ENCODE peak calls at places on chromosomes 12 and 14, in eight cellular contexts. J is ovary, P is body of pancreas, I is GM12878, S is IMR-90, A is esophagus muscularis mucosa, U is spleen, X is right lobe of liver. F is an unnamed sample.

GRCh38 chr12:70469221-70469820 is 103.2 kb downstream of the KCNMB4 start:
- DNase-seq in A (no peak), J (no peak), S (no peak), U (no peak), X (no peak), P (no peak), I (peak), F (no peak)

GRCh38 chr12:124390442-124391116 is 95.7 kb downstream of the RFLNA start:
- DNase-seq in A (no peak), P (no peak), X (peak), S (peak), U (peak), I (peak), J (peak), F (peak)

GRCh38 chr12:105670664-105671063 is 340.2 kb downstream of the C12orf75 start:
- DNase-seq in S (no peak), P (no peak), U (no peak), X (no peak), I (no peak), J (no peak), A (no peak), F (no peak)

GRCh38 chr12:80807640-80808288 is 91.1 kb downstream of the MYF5 start:
- DNase-seq in S (peak), X (no peak), I (peak), P (no peak), U (no peak), J (no peak), A (no peak), F (no peak)

GRCh38 chr14:76687611-76688372 is 73.5 kb upstream of the VASH1 start:
- DNase-seq in A (peak), X (peak), U (no peak), J (no peak), P (peak), I (no peak), S (no peak), F (no peak)

GRCh38 chr12:9773216-9773877 is 12.6 kb upstream of the CD69 start:
- DNase-seq in I (no peak), J (no peak), X (no peak), U (no peak), A (no peak), P (no peak), S (no peak), F (no peak)

GRCh38 chr14:69263364-69263763 is 3.4 kb downstream of the GALNT16 start:
- DNase-seq in A (no peak), P (peak), U (no peak), J (no peak), S (peak), X (no peak), I (no peak), F (peak)

GRCh38 chr14:90733139-90733808 is 83.0 kb downstream of the TTC7B start:
- DNase-seq in I (no peak), S (no peak), J (no peak), X (no peak), U (no peak), A (peak), P (no peak), F (no peak)

GRCh38 chr14:50829472-50830043 is 1.4 kb downstream of the NIN start:
- DNase-seq in A (peak), S (no peak), I (no peak), J (no peak), P (no peak), U (no peak), X (no peak), F (no peak)

GRCh38 chr14:76829650-76830421 is 3.6 kb downstream of the LRRC74A start:
- DNase-seq in X (no peak), J (no peak), U (no peak), I (no peak), A (no peak), P (peak), S (no peak), F (peak)

GRCh38 chr14:105292810-105293711 is 7.7 kb downstream of the BRF1 start:
- DNase-seq in X (no peak), S (no peak), I (no peak), U (no peak), J (no peak), A (no peak), P (no peak), F (no peak)

GRCh38 chr12:95547522-95548055 is 3.7 kb downstream of the USP44 start:
- DNase-seq in A (no peak), I (no peak), S (peak), J (no peak), P (no peak), X (no peak), U (no peak), F (no peak)

GRCh38 chr12:42887657-42888056 is 298.1 kb upstream of the PRICKLE1 start:
- DNase-seq in P (no peak), S (peak), A (no peak), I (no peak), U (no peak), J (no peak), X (no peak), F (no peak)

GRCh38 chr12:42135264-42135814 is 9.3 kb downstream of the GXYLT1 start:
- DNase-seq in I (no peak), A (no peak), U (no peak), S (peak), J (no peak), P (no peak), X (no peak), F (no peak)

GRCh38 chr12:27555316-27555715 is 31.3 kb downstream of the PPFIBP1 start:
- DNase-seq in A (no peak), I (no peak), U (no peak), J (no peak), X (no peak), S (no peak), P (no peak), F (no peak)

GRCh38 chr14:69398053-69398817 is at the start of the genes ERH and SLC39A9:
- DNase-seq in X (peak), J (peak), A (peak), P (peak), I (peak), U (peak), S (peak), F (peak)

GRCh38 chr14:52115286-52115685 is 46.4 kb upstream of the NID2 start:
- DNase-seq in J (no peak), X (no peak), U (no peak), S (no peak), A (no peak), I (no peak), P (no peak), F (no peak)

GRCh38 chr12:26338574-26339572 is 143.5 kb downstream of the SSPN start:
- DNase-seq in P (no peak), J (no peak), I (no peak), A (no peak), S (peak), U (no peak), X (no peak), F (no peak)

GRCh38 chr14:102474934-102475333 is 34.6 kb downstream of the ANKRD9 start:
- DNase-seq in A (no peak), J (peak), U (peak), P (peak), I (no peak), S (peak), X (no peak), F (peak)

GRCh38 chr12:40907115-40907521 is 214.9 kb downstream of the CNTN1 start:
- DNase-seq in P (no peak), S (peak), U (no peak), A (no peak), I (peak), X (no peak), J (no peak), F (no peak)

GRCh38 chr12:52023182-52023975 is 16.6 kb downstream of the TAMALIN start:
- DNase-seq in X (peak), S (peak), A (no peak), I (no peak), P (peak), U (peak), J (peak), F (peak)

GRCh38 chr14:90301580-90302181 is 30.1 kb downstream of the NRDE2 start:
- DNase-seq in S (peak), A (no peak), P (no peak), X (no peak), I (no peak), U (no peak), J (no peak), F (no peak)

GRCh38 chr12:98274430-98275130 is 240.8 kb upstream of the TMPO start:
- DNase-seq in U (no peak), A (no peak), I (peak), P (no peak), S (no peak), X (no peak), J (no peak), F (no peak)

GRCh38 chr12:132437252-132438138 is 52.5 kb upstream of the FBRSL1 start:
- DNase-seq in U (peak), A (no peak), P (peak), J (no peak), S (no peak), I (no peak), X (no peak), F (no peak)

GRCh38 chr12:132436791-132437251 is 53.1 kb upstream of the FBRSL1 start:
- DNase-seq in X (no peak), A (no peak), P (no peak), U (peak), S (no peak), J (no peak), I (no peak), F (no peak)

GRCh38 chr12:132438139-132438700 is 51.7 kb upstream of the FBRSL1 start:
- DNase-seq in I (no peak), A (no peak), U (no peak), P (no peak), S (no peak), X (no peak), J (no peak), F (no peak)

GRCh38 chr12:132439333-132439904 is 50.5 kb upstream of the FBRSL1 start:
- DNase-seq in P (no peak), A (no peak), J (no peak), X (no peak), I (no peak), S (no peak), U (peak), F (no peak)

GRCh38 chr12:132438726-132439125 is 51.2 kb upstream of the FBRSL1 start:
- DNase-seq in A (no peak), S (no peak), I (no peak), U (peak), J (no peak), X (no peak), P (no peak), F (no peak)
- H3K27ac ChIP-seq in A (no peak), S (no peak), I (no peak), U (peak), J (no peak), X (no peak), P (no peak), F (no peak)

GRCh38 chr14:65469903-65470302 is 57.4 kb downstream of the FUT8 start:
- DNase-seq in U (no peak), A (no peak), S (no peak), I (no peak), X (no peak), J (no peak), P (no peak), F (no peak)
- TF ChIP-seq POLR2A in U (no peak), A (no peak), S (no peak), I (no peak), X (no peak), J (no peak), P (no peak), F (no peak)

GRCh38 chr12:1760566-1761382 is 59.6 kb upstream of the LRTM2 start:
- DNase-seq in I (no peak), P (no peak), S (peak), J (no peak), A (no peak), U (no peak), X (no peak), F (no peak)
- H3K27ac ChIP-seq in I (no peak), P (no peak), S (no peak), J (no peak), A (no peak), U (no peak), X (no peak), F (no peak)

DNA sequence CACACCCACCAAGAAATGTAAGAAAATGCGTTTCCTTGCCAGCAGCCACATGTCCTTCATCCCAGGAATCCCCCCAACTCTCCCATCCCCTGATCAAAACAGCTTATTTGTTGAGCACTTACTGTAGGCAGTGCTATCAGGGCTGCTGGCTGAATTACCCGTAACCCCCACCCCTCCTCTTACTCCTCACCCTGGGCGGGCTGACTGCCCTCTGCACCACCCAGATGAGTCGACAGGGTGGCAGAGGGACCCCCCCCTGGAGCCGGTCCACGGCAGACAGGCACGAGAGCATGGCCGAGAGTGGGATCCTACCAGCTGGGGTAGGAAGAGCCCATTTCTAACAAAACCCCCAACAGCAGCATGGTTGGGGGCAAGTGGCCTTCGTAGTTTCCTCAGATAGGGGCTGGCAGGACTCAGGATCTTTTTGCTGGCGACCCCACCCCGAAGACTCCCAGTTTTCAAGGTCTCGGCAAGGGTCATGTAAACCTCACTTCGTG is 1.1 kb upstream of the RHOF start:
- DNase-seq in P (peak), A (no peak), I (no peak), U (peak), J (peak), S (no peak), X (peak), F (peak)
- TF ChIP-seq POLR2A in P (peak), A (no peak), I (no peak), U (no peak), J (no peak), S (no peak), X (peak), F (no peak)